ENCODE peak calls at places on chromosomes 5 and 9, in ten cellular contexts. S is neural crest cell, C is BJ, A is BE2C, G is omental fat pad, J is nephron progenitor cell, T is Peyer's patch, D is GM13976, L is foreskin fibroblast, I is uterus. X is an unnamed sample.

GRCh38 chr5:68449380-68449779 is 233.8 kb downstream of the PIK3R1 start:
- DNase-seq in J (no peak), G (no peak), S (no peak), A (no peak), C (no peak), I (no peak), L (no peak), T (no peak), D (no peak), X (no peak)

GRCh38 chr5:139692605-139693340 is 44.6 kb downstream of the CXXC5 start:
- DNase-seq in J (peak; percentile 72), C (no peak), I (no peak), L (no peak), G (no peak), D (no peak), S (peak; percentile 61), T (no peak), A (no peak), X (no peak)

GRCh38 chr9:99039388-99040182 is 65.3 kb upstream of the TGFBR1 start:
- DNase-seq in J (no peak), I (no peak), S (no peak), C (no peak), D (no peak), L (peak; percentile 70), A (no peak), T (no peak), G (no peak), X (no peak)

GRCh38 chr5:178259623-178260536 is 27.3 kb upstream of the PHYKPL start:
- DNase-seq in T (no peak), J (no peak), I (no peak), L (no peak), D (no peak), C (no peak), G (no peak), A (no peak), S (no peak), X (no peak)

GRCh38 chr9:21450733-21451394 is 10.6 kb downstream of the IFNA1 start:
- DNase-seq in L (peak; percentile 32), S (no peak), D (no peak), T (no peak), J (no peak), A (no peak), I (no peak), C (peak; percentile 17), G (no peak), X (no peak)

GRCh38 chr5:155728146-155728856 is 598.7 kb upstream of the SGCD start:
- DNase-seq in L (peak; percentile 34), G (no peak), S (peak; percentile 41), A (peak; percentile 51), D (no peak), T (no peak), J (peak; percentile 72), C (peak; percentile 2), I (no peak), X (peak; percentile 88)

GRCh38 chr9:94534901-94535300 is 20.0 kb upstream of the PCAT7 start:
- DNase-seq in C (no peak), G (no peak), A (no peak), D (no peak), T (no peak), S (no peak), J (no peak), L (no peak), I (no peak), X (no peak)

GRCh38 chr9:89204811-89205210 is 26.2 kb upstream of the SHC3 start:
- DNase-seq in G (no peak), J (no peak), L (no peak), A (no peak), I (no peak), D (no peak), S (no peak), C (no peak), T (no peak), X (no peak)

GRCh38 chr5:73514418-73514817 is 16.2 kb downstream of the BTF3 start:
- DNase-seq in I (no peak), J (no peak), T (no peak), C (no peak), S (no peak), L (no peak), A (no peak), G (no peak), D (no peak), X (no peak)

GRCh38 chr5:97629281-97629680 is 446.2 kb upstream of the RIOK2 start:
- DNase-seq in T (no peak), D (no peak), G (no peak), A (no peak), J (no peak), L (peak; percentile 95), S (peak; percentile 9), I (no peak), C (peak; percentile 39), X (no peak)

GRCh38 chr5:118590806-118591205 is 397.5 kb downstream of the DTWD2 start:
- DNase-seq in J (no peak), A (no peak), S (no peak), T (no peak), L (no peak), C (no peak), I (no peak), G (no peak), D (no peak), X (no peak)

GRCh38 chr5:13378073-13378472 is 566.4 kb downstream of the DNAH5 start:
- DNase-seq in A (no peak), J (no peak), C (no peak), T (no peak), G (no peak), S (no peak), L (no peak), I (no peak), D (no peak), X (no peak)

GRCh38 chr9:119074017-119074416 is 295.2 kb downstream of the BRINP1 start:
- DNase-seq in T (no peak), A (no peak), G (no peak), D (no peak), S (no peak), C (no peak), I (no peak), L (no peak), J (peak; percentile 19), X (no peak)

GRCh38 chr9:106771618-106772017 is 91.3 kb upstream of the ZNF462 start:
- DNase-seq in S (no peak), L (no peak), J (no peak), T (no peak), C (no peak), D (no peak), A (no peak), G (no peak), I (no peak), X (no peak)

GRCh38 chr5:5309645-5310044 is 112.8 kb upstream of the ICE1 start:
- DNase-seq in D (no peak), J (no peak), S (no peak), C (no peak), T (no peak), I (no peak), A (no peak), L (no peak), G (no peak), X (no peak)

GRCh38 chr5:78594946-78595921 is 53.3 kb downstream of the LHFPL2 start:
- DNase-seq in I (peak; percentile 75), J (no peak), A (no peak), L (peak; percentile 96), S (no peak), T (no peak), G (no peak), C (peak; percentile 98), D (no peak), X (no peak)

DNA sequence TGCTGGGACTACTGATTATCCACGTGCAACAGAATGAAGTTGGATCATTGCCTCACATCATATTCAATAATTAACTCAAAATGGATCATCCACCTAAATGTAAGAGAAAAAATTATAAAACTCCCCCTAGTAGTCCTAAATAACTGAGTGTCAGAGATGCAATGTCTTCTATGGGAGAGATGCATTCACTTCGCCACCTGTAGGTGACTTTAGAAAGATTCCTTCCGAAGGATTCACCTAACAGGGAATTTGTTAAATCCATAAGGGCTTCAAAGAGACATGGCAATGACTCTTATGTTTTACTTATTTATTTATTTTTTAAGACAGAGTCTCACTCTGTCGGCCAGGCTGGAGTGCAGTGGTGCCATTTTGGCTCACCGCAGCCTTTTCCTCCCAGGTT is 526.0 kb downstream of the MTRR start:
- DNase-seq in I (no peak), D (no peak), T (no peak), J (no peak), S (no peak), C (no peak), A (no peak), G (no peak), L (no peak), X (no peak)
- TF ChIP-seq CTCF in I (no peak), D (no peak), T (peak; percentile 7), J (no peak), S (peak; percentile 22), C (no peak), A (no peak), G (no peak), L (no peak), X (no peak)

GRCh38 chr5:55601209-55601618 is 66.5 kb upstream of the PLPP1 start:
- DNase-seq in C (peak; percentile 84), T (no peak), D (no peak), G (no peak), L (peak; percentile 91), I (peak; percentile 90), S (no peak), J (no peak), A (no peak), X (peak; percentile 83)
- TF ChIP-seq CTCF in C (no peak), T (no peak), D (no peak), G (no peak), L (no peak), I (no peak), S (no peak), J (no peak), A (no peak), X (no peak)

DNA sequence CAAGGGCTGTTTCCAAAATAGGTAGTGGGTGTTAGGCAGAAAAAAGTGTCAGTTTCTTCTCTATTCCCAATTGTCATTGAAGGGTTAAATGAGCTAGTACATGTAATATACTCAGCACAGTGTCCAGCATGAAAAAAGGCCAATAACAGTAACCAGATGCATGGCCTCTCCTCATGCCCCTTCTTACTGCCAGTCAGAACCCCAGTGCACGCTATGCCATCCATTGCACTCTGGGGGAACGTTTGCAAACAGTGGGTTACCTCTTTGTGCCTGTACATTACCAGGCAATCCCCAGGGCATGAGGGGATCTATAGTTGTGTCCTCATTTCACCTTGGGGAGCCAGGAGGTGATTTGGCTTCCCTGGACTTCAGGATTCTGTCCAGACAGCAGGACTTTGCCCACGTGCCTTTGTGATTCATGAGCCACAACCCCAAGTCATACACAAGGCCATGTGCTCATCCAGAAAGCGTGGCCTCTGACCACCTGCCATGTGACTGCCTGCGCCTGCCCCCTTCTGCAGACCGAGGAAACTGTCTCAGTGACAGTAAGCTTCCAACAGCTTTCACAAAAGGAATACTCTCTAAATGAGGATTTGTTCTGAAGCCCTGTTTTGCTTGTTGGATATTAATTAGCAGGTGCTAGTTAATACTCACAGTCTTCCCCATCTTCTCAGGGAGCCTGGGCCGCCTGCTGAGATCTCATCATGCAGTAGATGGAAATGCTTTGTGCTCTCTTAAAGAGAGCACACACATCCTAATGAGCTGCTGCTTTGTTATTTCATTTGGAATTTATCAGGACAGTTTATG is 36.8 kb upstream of the ANGPTL2 start:
- DNase-seq in G (no peak), L (peak; percentile 92), I (peak; percentile 74), C (no peak), D (no peak), T (no peak), S (peak; percentile 16), A (peak; percentile 55), J (no peak), X (peak; percentile 65)
- TF ChIP-seq CTCF in G (no peak), L (peak; percentile 20), I (no peak), C (peak; percentile 55), D (no peak), T (peak; percentile 35), S (peak; percentile 28), A (peak; percentile 29), J (no peak), X (peak; percentile 18)

GRCh38 chr5:28473531-28474107 is 1435.2 kb upstream of the CDH9 start:
- DNase-seq in C (no peak), S (no peak), D (no peak), A (no peak), G (no peak), J (no peak), L (no peak), T (no peak), I (no peak), X (no peak)
- TF ChIP-seq CTCF in C (no peak), S (peak; percentile 60), D (peak; percentile 13), A (peak; percentile 49), G (no peak), J (peak; percentile 48), L (no peak), T (no peak), I (no peak), X (peak; percentile 68)

X was measured in osteocyte.